ENCODE peak calls at places on chromosomes 1 and 21, in six cellular contexts. D, Y, B, Z, T and G are unnamed samples.
A peak's percentile ranks its signal among the peaks of the same experiment; 100 is the strongest.

GRCh38 chr1:113895961-113896360 is 8.6 kb upstream of the BCL2L15 start:
- DNase-seq in B (peak; percentile 22), Z (no peak), T (no peak), Y (no peak), D (no peak), G (no peak)

GRCh38 chr1:20470174-20470573 is 15.8 kb downstream of the CAMK2N1 start:
- DNase-seq in Y (peak; percentile 66), Z (no peak), D (no peak), T (no peak), B (no peak), G (peak; percentile 16)

GRCh38 chr1:226132731-226133503 is 53.6 kb downstream of the ACBD3 start:
- DNase-seq in Y (peak; percentile 73), Z (no peak), T (peak; percentile 75), B (no peak), D (no peak), G (peak; percentile 41)

GRCh38 chr1:28199328-28200233 is 23.1 kb upstream of the PTAFR start:
- DNase-seq in T (no peak), B (no peak), D (no peak), Z (no peak), Y (no peak), G (no peak)

GRCh38 chr1:155323729-155324040 is 3.0 kb downstream of the RUSC1 start:
- DNase-seq in Y (peak; percentile 89), B (peak; percentile 94), Z (peak; percentile 91), D (peak; percentile 92), T (peak; percentile 95), G (peak; percentile 84)

GRCh38 chr1:233998926-233999325 is 94.5 kb downstream of the SLC35F3 start:
- DNase-seq in D (no peak), Z (no peak), T (no peak), B (no peak), Y (peak; percentile 97), G (peak; percentile 11)

GRCh38 chr21:29712818-29713217 is 227.0 kb downstream of the GRIK1 start:
- DNase-seq in Z (no peak), Y (no peak), T (no peak), D (no peak), B (peak; percentile 63), G (no peak)

GRCh38 chr1:104294259-104294658 is 544.6 kb downstream of the AMY1C start:
- DNase-seq in Z (no peak), Y (peak; percentile 94), B (no peak), D (no peak), T (no peak), G (peak; percentile 46)

GRCh38 chr1:172898866-172899265 is 151.9 kb downstream of the TNFSF18 start:
- DNase-seq in Y (no peak), D (no peak), B (peak; percentile 45), T (no peak), Z (no peak), G (no peak)

GRCh38 chr1:93526431-93526830 is 78.5 kb downstream of the FNBP1L start:
- DNase-seq in Y (no peak), B (no peak), T (no peak), D (no peak), Z (no peak), G (no peak)

GRCh38 chr21:35357041-35357780 is 308.1 kb upstream of the RUNX1 start:
- DNase-seq in D (no peak), T (no peak), B (no peak), Y (no peak), Z (no peak), G (no peak)

GRCh38 chr1:201516511-201517127 is 9.7 kb upstream of the CSRP1 start:
- DNase-seq in Y (no peak), B (no peak), Z (no peak), D (no peak), T (no peak), G (no peak)

GRCh38 chr1:9705337-9706098 is 54.0 kb downstream of the PIK3CD start:
- DNase-seq in Z (no peak), T (no peak), D (peak; percentile 49), Y (no peak), B (peak; percentile 52), G (no peak)

GRCh38 chr1:37338658-37339057 is 135.7 kb upstream of the ZC3H12A start:
- DNase-seq in D (no peak), Z (no peak), T (no peak), B (no peak), Y (peak; percentile 95), G (no peak)

GRCh38 chr1:37410815-37411214 is 63.6 kb upstream of the ZC3H12A start:
- DNase-seq in B (peak; percentile 7), Y (peak; percentile 57), Z (peak; percentile 91), T (peak; percentile 23), D (no peak), G (no peak)

GRCh38 chr1:162131405-162132321 is 62.2 kb downstream of the NOS1AP start:
- DNase-seq in Z (no peak), Y (peak; percentile 27), B (no peak), T (no peak), D (no peak), G (no peak)

GRCh38 chr1:181936768-181937581 is 124.5 kb downstream of the ZNF648 start:
- DNase-seq in D (no peak), Y (peak; percentile 84), B (no peak), Z (peak; percentile 91), T (peak; percentile 73), G (peak; percentile 71)

GRCh38 chr1:53641481-53642214 is 97.3 kb downstream of the GLIS1 start:
- DNase-seq in D (no peak), Y (no peak), T (no peak), B (no peak), Z (no peak), G (no peak)

GRCh38 chr1:40944841-40945430 is 34.6 kb upstream of the CTPS1 start:
- DNase-seq in Y (peak; percentile 33), B (peak; percentile 90), T (peak; percentile 40), Z (no peak), D (peak; percentile 69), G (no peak)

GRCh38 chr1:56146449-56146848 is 432.9 kb downstream of the PLPP3 start:
- DNase-seq in D (peak; percentile 96), B (peak; percentile 88), Z (no peak), T (no peak), Y (no peak), G (no peak)

GRCh38 chr1:4636644-4637380 is 17.6 kb upstream of the AJAP1 start:
- DNase-seq in D (no peak), Z (no peak), B (no peak), T (no peak), Y (no peak), G (no peak)

GRCh38 chr1:213201380-213202155 is 150.5 kb downstream of the RPS6KC1 start:
- DNase-seq in Z (no peak), T (no peak), Y (no peak), D (peak; percentile 84), B (no peak), G (no peak)

GRCh38 chr1:54815086-54815876 is 14.2 kb upstream of the TTC22 start:
- DNase-seq in D (no peak), Y (peak; percentile 12), B (no peak), Z (no peak), T (no peak), G (no peak)